ENCODE peak calls at places on chromosomes 3 and 15, in seven cellular contexts. G, A, O, I, B, R and H are unnamed samples.

GRCh38 chr3:156211583-156211982 is 91.2 kb downstream of the KCNAB1 start:
- DNase-seq in G (no peak), A (peak), O (peak), I (peak), B (no peak), R (peak), H (no peak)

GRCh38 chr3:355622-356021 is 159.1 kb downstream of the CHL1 start:
- DNase-seq in G (no peak), A (no peak), O (no peak), I (peak), B (no peak), R (no peak), H (peak)

GRCh38 chr3:66671348-66671747 is 170.5 kb upstream of the LRIG1 start:
- DNase-seq in G (no peak), A (no peak), O (no peak), I (no peak), B (no peak), R (no peak), H (no peak)

GRCh38 chr3:58377168-58377567 is 44.5 kb downstream of the PXK start:
- DNase-seq in G (no peak), A (no peak), O (no peak), I (no peak), B (no peak), R (no peak), H (no peak)

GRCh38 chr3:37287776-37288175 is 113.4 kb upstream of the LRRFIP2 start:
- DNase-seq in G (no peak), A (no peak), O (no peak), I (peak), B (no peak), R (peak), H (no peak)

GRCh38 chr15:58043192-58043903 is 22.2 kb downstream of the ALDH1A2 start:
- DNase-seq in G (peak), A (no peak), O (peak), I (peak), B (peak), R (peak), H (peak)

GRCh38 chr3:125261031-125261430 is 48.5 kb upstream of the SLC12A8 start:
- DNase-seq in G (no peak), A (no peak), O (no peak), I (no peak), B (no peak), R (no peak), H (no peak)

GRCh38 chr15:99408236-99409096 is 157.2 kb downstream of the LRRC28 start:
- DNase-seq in G (no peak), A (no peak), O (peak), I (peak), B (peak), R (peak), H (peak)

GRCh38 chr15:69296606-69297005 is 2.1 kb upstream of the PAQR5 start:
- DNase-seq in G (no peak), A (no peak), O (no peak), I (no peak), B (no peak), R (no peak), H (no peak)

GRCh38 chr3:45322616-45323015 is 65.8 kb upstream of the LARS2 start:
- DNase-seq in G (no peak), A (no peak), O (no peak), I (no peak), B (no peak), R (no peak), H (no peak)